ENCODE peak calls at places on chromosome 12, in six cellular contexts. Q is NCI-H748 treated with DMSO at 0.1 percent for 48 hours, T is esophagus muscularis mucosa, K is heart right ventricle, I is kidney tubule cell, E is NCI-H774. Y is an unnamed sample.

GRCh38 chr12:51549637-51550036 is 41.4 kb upstream of the SCN8A start:
- DNase-seq in Q (peak), T (no peak), K (no peak), I (no peak), E (peak), Y (peak)

GRCh38 chr12:109720152-109720855 is 6.7 kb downstream of the FAM222A start:
- DNase-seq in Q (no peak), T (no peak), K (peak), I (no peak), E (no peak), Y (peak)

GRCh38 chr12:26279908-26280307 is 84.5 kb downstream of the SSPN start:
- DNase-seq in Q (no peak), T (peak), K (no peak), I (no peak), E (no peak), Y (no peak)

GRCh38 chr12:124508323-124509096 is 58.9 kb downstream of the NCOR2 start:
- DNase-seq in Q (no peak), T (no peak), K (peak), I (no peak), E (no peak), Y (no peak)

GRCh38 chr12:42039146-42039545 is 105.5 kb downstream of the GXYLT1 start:
- DNase-seq in Q (no peak), T (no peak), K (no peak), I (peak), E (no peak), Y (no peak)

GRCh38 chr12:102232446-102232845 is 34.8 kb upstream of the PMCH start:
- DNase-seq in Q (no peak), T (no peak), K (no peak), I (no peak), E (no peak), Y (no peak)

GRCh38 chr12:124848621-124849380 is 14.9 kb downstream of the SCARB1 start:
- DNase-seq in Q (no peak), T (no peak), K (no peak), I (no peak), E (no peak), Y (no peak)

GRCh38 chr12:80698847-80699542 is 8.4 kb upstream of the MYF6 start:
- DNase-seq in Q (no peak), T (no peak), K (no peak), I (no peak), E (no peak), Y (no peak)

GRCh38 chr12:3427956-3428355 is 63.0 kb upstream of the PRMT8 start:
- DNase-seq in Q (no peak), T (no peak), K (no peak), I (no peak), E (no peak), Y (no peak)

GRCh38 chr12:64825143-64826011 is 930 bp downstream of the TBC1D30 start:
- DNase-seq in Q (peak), T (peak), K (no peak), I (no peak), E (peak), Y (peak)

GRCh38 chr12:21690704-21691368 is 33.2 kb upstream of the LDHB start:
- DNase-seq in Q (no peak), T (no peak), K (no peak), I (no peak), E (no peak), Y (no peak)

GRCh38 chr12:54162741-54163140 is 26.0 kb downstream of the SMUG1 start:
- DNase-seq in Q (no peak), T (no peak), K (no peak), I (no peak), E (no peak), Y (no peak)

GRCh38 chr12:70543444-70543843 is 93.8 kb downstream of the PTPRB start:
- DNase-seq in Q (no peak), T (no peak), K (no peak), I (peak), E (no peak), Y (no peak)

GRCh38 chr12:6092784-6093722 is 31.4 kb downstream of the VWF start:
- DNase-seq in Q (no peak), T (no peak), K (peak), I (peak), E (no peak), Y (no peak)

GRCh38 chr12:3446235-3446634 is 44.8 kb upstream of the PRMT8 start:
- DNase-seq in Q (no peak), T (no peak), K (no peak), I (no peak), E (peak), Y (no peak)

GRCh38 chr12:91513354-91513753 is 330.7 kb upstream of the DCN start:
- DNase-seq in Q (no peak), T (no peak), K (no peak), I (no peak), E (no peak), Y (no peak)

GRCh38 chr12:94980577-94980976 is 22.9 kb downstream of the NDUFA12 start:
- DNase-seq in Q (no peak), T (no peak), K (no peak), I (no peak), E (no peak), Y (no peak)

GRCh38 chr12:43095669-43096068 is 456.3 kb downstream of the ADAMTS20 start:
- DNase-seq in Q (no peak), T (no peak), K (no peak), I (no peak), E (no peak), Y (no peak)

GRCh38 chr12:121849660-121850059 is 9.0 kb downstream of the HPD start:
- DNase-seq in Q (no peak), T (no peak), K (no peak), I (no peak), E (no peak), Y (no peak)

GRCh38 chr12:39618701-39619100 is 902 bp downstream of the ABCD2 start:
- DNase-seq in Q (no peak), T (no peak), K (no peak), I (no peak), E (no peak), Y (no peak)

GRCh38 chr12:88985631-88986030 is 366.7 kb downstream of the DUSP6 start:
- DNase-seq in Q (no peak), T (no peak), K (no peak), I (no peak), E (no peak), Y (no peak)

GRCh38 chr12:57090924-57091632 is 2.2 kb downstream of the NAB2 start:
- DNase-seq in Q (no peak), T (no peak), K (no peak), I (no peak), E (no peak), Y (no peak)

GRCh38 chr12:83161451-83161850 is 474.7 kb downstream of the TMTC2 start:
- DNase-seq in Q (no peak), T (no peak), K (no peak), I (peak), E (no peak), Y (no peak)

GRCh38 chr12:104280703-104281458 is 22.7 kb upstream of the EID3 start:
- DNase-seq in Q (no peak), T (no peak), K (no peak), I (peak), E (no peak), Y (no peak)

GRCh38 chr12:68358532-68359485 is 26.6 kb upstream of the MDM1 start:
- DNase-seq in Q (peak), T (no peak), K (no peak), I (peak), E (peak), Y (peak)

GRCh38 chr12:53208877-53209463 is 1.9 kb upstream of the ITGB7 start:
- DNase-seq in Q (no peak), T (no peak), K (no peak), I (no peak), E (no peak), Y (no peak)

GRCh38 chr12:52038447-52038846 is 12.8 kb upstream of the NR4A1 start:
- DNase-seq in Q (no peak), T (no peak), K (no peak), I (no peak), E (no peak), Y (no peak)

GRCh38 chr12:31035226-31035625 is 38.4 kb upstream of the DDX11 start:
- DNase-seq in Q (no peak), T (peak), K (no peak), I (peak), E (no peak), Y (no peak)

GRCh38 chr12:47413806-47414205 is 292.0 kb downstream of the RPAP3 start:
- DNase-seq in Q (no peak), T (no peak), K (no peak), I (peak), E (no peak), Y (no peak)

GRCh38 chr12:49322367-49322707 is 718 bp upstream of the TROAP start:
- DNase-seq in Q (no peak), T (no peak), K (no peak), I (no peak), E (no peak), Y (no peak)